ENCODE peak calls at places on chromosomes 3 and 15, in five cellular contexts. C is neuronal stem cell, Z is IMR-90, J is H1, T is mesenchymal stem cell. X is an unnamed sample.

GRCh38 chr15:92109485-92109884 is 256.0 kb downstream of the SLCO3A1 start:
- DNase-seq in J (no peak), C (no peak), Z (no peak), T (no peak), X (no peak)

GRCh38 chr3:187072582-187072981 is 66.7 kb downstream of the RPL39L start:
- DNase-seq in T (no peak), Z (no peak), C (no peak), J (no peak), X (peak; percentile 38)

GRCh38 chr15:64017082-64017588 is 29.1 kb downstream of the DAPK2 start:
- DNase-seq in Z (peak; percentile 49), C (no peak), J (no peak), T (no peak), X (peak; percentile 48)

GRCh38 chr15:58698887-58699641 is 50.4 kb downstream of the ADAM10 start:
- DNase-seq in C (no peak), J (no peak), T (peak; percentile 63), Z (peak; percentile 31), X (no peak)

GRCh38 chr3:126750760-126751129 is 46.7 kb downstream of the CHCHD6 start:
- DNase-seq in J (peak; percentile 41), T (peak; percentile 14), C (no peak), Z (no peak), X (no peak)

GRCh38 chr15:38670142-38671002 is 105.8 kb upstream of the RASGRP1 start:
- DNase-seq in C (no peak), J (no peak), Z (no peak), T (no peak), X (no peak)

GRCh38 chr3:194139977-194140351 is 4.0 kb downstream of the HES1 start:
- DNase-seq in Z (peak; percentile 14), T (peak; percentile 78), J (no peak), C (no peak), X (no peak)

GRCh38 chr15:82045179-82045891 is 483 bp downstream of the MEX3B start:
- DNase-seq in C (peak; percentile 59), Z (peak; percentile 54), J (peak; percentile 68), T (peak; percentile 80), X (peak; percentile 52)

GRCh38 chr15:39649765-39650164 is 68.9 kb downstream of the THBS1 start:
- DNase-seq in Z (no peak), C (no peak), T (no peak), J (no peak), X (no peak)

GRCh38 chr3:134330895-134331810 is 43.1 kb downstream of the AMOTL2 start:
- DNase-seq in T (peak; percentile 63), J (no peak), C (no peak), Z (peak; percentile 71), X (peak; percentile 93)

GRCh38 chr3:35633332-35634124 is 5.8 kb upstream of the ARPP21 start:
- DNase-seq in T (no peak), J (no peak), Z (no peak), C (no peak), X (no peak)

GRCh38 chr15:50906954-50907865 is 1.3 kb upstream of the AP4E1 start:
- DNase-seq in T (peak; percentile 30), J (no peak), C (no peak), Z (peak; percentile 4), X (no peak)

GRCh38 chr15:45868109-45868691 is 233.4 kb downstream of the SQOR start:
- DNase-seq in Z (no peak), C (no peak), T (no peak), J (no peak), X (no peak)

GRCh38 chr3:16548721-16549120 is 35.2 kb upstream of the RFTN1 start:
- DNase-seq in C (no peak), J (no peak), Z (peak; percentile 85), T (peak; percentile 21), X (no peak)

GRCh38 chr15:83289160-83289559 is 4.7 kb upstream of the BNC1 start:
- DNase-seq in Z (peak; percentile 61), C (no peak), T (no peak), J (no peak), X (no peak)

GRCh38 chr3:9817437-9817836 is 7.4 kb downstream of the TTLL3 start:
- DNase-seq in J (no peak), T (no peak), Z (no peak), C (no peak), X (no peak)

GRCh38 chr15:56001476-56002078 is 8.2 kb upstream of the NEDD4 start:
- DNase-seq in C (no peak), T (no peak), J (no peak), Z (no peak), X (peak; percentile 22)

GRCh38 chr3:35664460-35664919 is 25.2 kb downstream of the ARPP21 start:
- DNase-seq in Z (peak; percentile 16), T (no peak), J (peak; percentile 50), C (no peak), X (no peak)

GRCh38 chr15:64856429-64857145 is 14.9 kb downstream of the PLEKHO2 start:
- DNase-seq in J (no peak), T (peak; percentile 91), C (peak; percentile 41), Z (peak; percentile 80), X (no peak)

GRCh38 chr15:93151488-93151887 is 62.5 kb upstream of the RGMA start:
- DNase-seq in J (no peak), Z (no peak), T (no peak), C (no peak), X (peak; percentile 34)
- H3K4me1 ChIP-seq in J (peaks cover 6% of the 10 kb centered on the region), Z (no peaks in the 10 kb centered on the region), T (no peaks in the 10 kb centered on the region), C (peaks cover 2% of the 10 kb centered on the region), X (no peaks in the 10 kb centered on the region)

GRCh38 chr3:143331336-143331735 is 211.8 kb downstream of the CHST2 start:
- DNase-seq in Z (no peak), C (no peak), T (no peak), J (no peak), X (no peak)
- H4K91ac ChIP-seq in Z (no peak overlapping the region), C (no peak overlapping the region), T (no peak overlapping the region), J (no peak overlapping the region), X (no peak overlapping the region)

DNA sequence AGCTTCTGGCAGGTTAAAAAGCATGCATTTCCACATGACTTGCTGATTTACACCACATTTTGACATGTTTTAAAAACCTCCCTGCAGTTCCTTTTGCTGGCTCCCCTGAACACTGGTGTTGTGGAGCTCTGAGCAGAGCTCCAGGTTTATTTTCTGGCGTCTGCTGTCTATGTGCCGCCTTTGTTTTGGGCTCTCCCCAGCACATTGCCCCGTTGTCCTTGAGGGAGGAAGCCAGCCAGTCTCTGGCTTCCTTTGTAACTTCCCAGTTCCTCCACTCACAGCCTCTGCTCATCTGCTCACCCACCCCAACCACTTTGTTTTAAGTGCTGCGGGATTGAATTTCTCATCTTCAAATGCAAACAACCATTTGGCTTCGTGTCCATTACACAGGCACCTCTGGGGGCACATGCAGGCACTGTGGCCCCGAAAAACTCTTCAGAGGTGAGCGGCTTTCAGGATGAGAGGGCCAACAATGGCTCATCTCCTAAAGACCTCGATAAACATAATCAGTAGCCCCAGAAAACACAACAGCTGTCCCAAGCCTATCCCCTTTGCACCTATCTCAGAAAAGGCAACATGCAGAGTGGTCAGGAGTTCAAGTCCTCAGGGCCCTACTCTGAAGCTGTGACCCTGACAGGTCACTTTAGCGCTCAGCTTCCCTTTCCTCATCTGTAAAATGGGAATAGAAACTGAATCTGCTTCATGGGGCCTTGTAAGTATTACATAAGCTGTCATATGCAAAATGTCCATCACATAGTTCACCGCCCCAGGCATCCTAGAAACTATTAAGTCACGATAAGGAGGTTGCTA is 1.4 kb upstream of the MEF2A start:
- DNase-seq in T (peak; percentile 50), Z (peak; percentile 13), J (no peak), C (no peak), X (no peak)
- H3K4me3 ChIP-seq in T (peak overlapping the region; percentile 67), Z (peak overlapping the region; percentile 16), J (peak overlapping the region; percentile 44), C (peak overlapping the region; percentile 88), X (no peak overlapping the region)

GRCh38 chr3:37197810-37198371 is 23.5 kb upstream of the LRRFIP2 start:
- DNase-seq in C (no peak), Z (peak; percentile 55), J (no peak), T (peak; percentile 23), X (peak; percentile 19)

GRCh38 chr3:37198996-37199395 is 24.6 kb upstream of the LRRFIP2 start:
- DNase-seq in C (no peak), J (no peak), Z (peak; percentile 40), T (peak; percentile 14), X (no peak)

GRCh38 chr3:37198547-37198946 is 24.2 kb upstream of the LRRFIP2 start:
- DNase-seq in Z (no peak), C (no peak), J (no peak), T (no peak), X (no peak)

GRCh38 chr3:37190667-37191066 is 16.3 kb upstream of the LRRFIP2 start:
- DNase-seq in J (no peak), Z (no peak), C (no peak), T (no peak), X (no peak)

DNA sequence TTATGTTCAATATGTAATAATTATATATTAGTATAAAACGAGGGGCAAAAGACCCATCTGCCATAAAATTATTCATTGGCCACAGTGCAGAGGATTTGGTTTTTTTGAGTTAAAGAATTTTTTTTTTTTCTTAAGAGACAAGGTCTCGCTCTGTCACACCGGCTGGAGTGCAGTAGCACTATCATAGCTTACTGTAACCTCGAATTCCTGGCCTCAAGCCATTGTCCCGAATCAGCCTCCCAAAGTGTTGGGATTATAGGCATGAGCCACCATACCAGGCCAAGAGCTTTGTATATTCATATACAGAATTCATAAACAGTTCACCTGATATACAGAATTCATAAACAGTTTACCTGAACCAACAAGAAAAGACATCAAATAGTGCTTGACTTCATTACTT is 20.2 kb upstream of the LRRFIP2 start:
- DNase-seq in C (no peak), T (no peak), Z (no peak), J (no peak), X (no peak)
- H3K4me1 ChIP-seq in C (no peaks in the 10 kb centered on the region), T (peaks cover 4% of the 10 kb centered on the region), Z (peaks cover 7% of the 10 kb centered on the region), J (no peaks in the 10 kb centered on the region), X (peaks cover 3% of the 10 kb centered on the region)

GRCh38 chr15:41283653-41284424 is 48.6 kb downstream of the OIP5 start:
- DNase-seq in Z (peak; percentile 99), T (peak; percentile 99), C (peak; percentile 98), J (peak; percentile 97), X (peak; percentile 98)
- H4K91ac ChIP-seq in Z (peak overlapping the region; percentile 55), T (peak overlapping the region; percentile 92), C (no peak overlapping the region), J (peak overlapping the region; percentile 84), X (peak overlapping the region; percentile 91)

DNA sequence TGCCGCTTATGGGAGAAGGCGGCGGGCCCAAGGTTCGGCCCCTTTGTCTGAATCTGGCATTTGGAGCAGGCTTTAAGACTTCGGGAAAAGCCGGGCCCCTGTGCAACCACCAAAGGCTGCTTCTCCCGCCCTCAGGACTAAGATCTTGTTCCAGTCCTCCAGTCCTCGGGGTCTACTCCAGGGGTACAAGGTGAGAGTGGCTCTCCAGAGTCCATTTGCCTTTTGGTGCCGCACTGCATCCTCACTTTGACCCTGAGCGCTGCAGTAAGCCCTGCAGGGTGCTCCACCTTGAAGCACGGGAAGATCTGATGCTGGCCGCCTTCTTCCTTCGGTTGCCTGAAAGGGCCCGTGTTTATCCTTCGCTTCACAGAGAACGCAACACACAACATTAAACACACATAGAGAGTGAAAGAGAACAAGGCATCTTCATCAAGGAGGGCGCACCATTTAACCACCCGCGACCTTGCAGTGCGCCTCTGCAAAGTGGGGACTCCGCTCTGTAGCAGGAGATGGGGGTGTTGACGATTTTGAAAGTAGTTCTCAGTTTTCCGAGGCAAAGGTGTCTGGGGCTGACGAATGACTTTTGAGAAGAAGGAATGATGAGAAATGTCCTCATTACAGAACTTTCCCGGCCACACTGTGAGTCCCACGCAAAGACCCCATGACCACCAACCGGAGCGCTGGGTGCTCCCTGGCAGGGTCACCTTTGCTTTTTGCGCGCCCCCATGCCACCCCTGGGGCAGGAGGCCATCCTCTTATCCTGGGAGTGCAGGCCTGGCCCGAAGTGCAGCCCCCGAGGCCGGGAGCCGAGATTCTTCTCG is 1.0 kb downstream of the PIGZ start:
- DNase-seq in T (no peak), C (no peak), J (no peak), Z (no peak), X (no peak)
- H3K4me3 ChIP-seq in T (peak overlapping the region; percentile 81), C (peak overlapping the region; percentile 86), J (peak overlapping the region; percentile 6), Z (no peak overlapping the region), X (no peak overlapping the region)

GRCh38 chr3:61810953-61811497 is 249.7 kb downstream of the PTPRG start:
- DNase-seq in J (no peak), C (no peak), Z (no peak), T (no peak), X (no peak)
- H3K4me1 ChIP-seq in J (peaks cover 12% of the 10 kb centered on the region), C (peaks cover 9% of the 10 kb centered on the region), Z (peaks cover 8% of the 10 kb centered on the region), T (no peaks in the 10 kb centered on the region), X (no peaks in the 10 kb centered on the region)